ENCODE peak calls at places on chromosomes 1 and 21, in nine cellular contexts. E is putamen; Q is GM13977; X is NCI-H82; B is activated CD4-positive, alpha-beta T cell treated with anti-CD3 and anti-CD28 coated beads for 36 hours; R is substantia nigra; T is amygdala; S is AG10803; Y is activated CD8-positive, alpha-beta memory T cell treated with anti-CD3 and anti-CD28 coated beads for 4 hours. C is an unnamed sample.

GRCh38 chr1:61149010-61149860 is 66.9 kb downstream of the NFIA start:
- DNase-seq in E (no peak), Q (no peak), X (peak), B (no peak), R (no peak), T (no peak), S (no peak), Y (no peak), C (no peak)

GRCh38 chr1:43031316-43032203 is 72.9 kb upstream of the SLC2A1 start:
- DNase-seq in E (no peak), Q (no peak), X (no peak), B (no peak), R (no peak), T (no peak), S (no peak), Y (no peak), C (no peak)

GRCh38 chr1:24481098-24481497 is 21.5 kb upstream of the RCAN3 start:
- DNase-seq in E (no peak), Q (peak), X (no peak), B (peak), R (no peak), T (no peak), S (no peak), Y (no peak), C (no peak)

GRCh38 chr1:87278791-87279190 is 49.9 kb upstream of the LMO4 start:
- DNase-seq in E (no peak), Q (no peak), X (no peak), B (no peak), R (no peak), T (no peak), S (peak), Y (no peak), C (no peak)

GRCh38 chr1:103106426-103107321 is 1.6 kb downstream of the COL11A1 start:
- DNase-seq in E (no peak), Q (peak), X (peak), B (peak), R (peak), T (no peak), S (peak), Y (no peak), C (no peak)

GRCh38 chr1:1942753-1943656 is 23.9 kb upstream of the TMEM52 start:
- DNase-seq in E (no peak), Q (no peak), X (no peak), B (no peak), R (no peak), T (no peak), S (no peak), Y (no peak), C (no peak)

GRCh38 chr1:243731301-243731891 is 118.6 kb downstream of the AKT3 start:
- DNase-seq in E (peak), Q (no peak), X (no peak), B (no peak), R (peak), T (no peak), S (no peak), Y (no peak), C (no peak)

GRCh38 chr1:9440763-9441194 is 98.5 kb upstream of the SLC25A33 start:
- DNase-seq in E (no peak), Q (no peak), X (no peak), B (no peak), R (peak), T (no peak), S (no peak), Y (no peak), C (no peak)

GRCh38 chr1:169572184-169572583 is 14.1 kb downstream of the F5 start:
- DNase-seq in E (no peak), Q (no peak), X (no peak), B (no peak), R (no peak), T (no peak), S (peak), Y (no peak), C (no peak)

GRCh38 chr1:190475394-190476250 is 2.0 kb downstream of the BRINP3 start:
- DNase-seq in E (no peak), Q (no peak), X (no peak), B (no peak), R (no peak), T (no peak), S (no peak), Y (no peak), C (no peak)

GRCh38 chr1:93436496-93436895 is 11.4 kb upstream of the FNBP1L start:
- DNase-seq in E (no peak), Q (no peak), X (no peak), B (no peak), R (no peak), T (no peak), S (no peak), Y (no peak), C (no peak)

GRCh38 chr1:115428262-115428661 is 90.2 kb upstream of the NGF start:
- DNase-seq in E (no peak), Q (no peak), X (no peak), B (no peak), R (no peak), T (no peak), S (no peak), Y (no peak), C (no peak)

GRCh38 chr1:6384962-6385672 is 8.4 kb downstream of the ACOT7 start:
- DNase-seq in E (peak), Q (no peak), X (no peak), B (no peak), R (peak), T (peak), S (peak), Y (no peak), C (no peak)

GRCh38 chr1:54819195-54819536 is 18.0 kb upstream of the TTC22 start:
- DNase-seq in E (no peak), Q (no peak), X (no peak), B (no peak), R (no peak), T (no peak), S (no peak), Y (no peak), C (no peak)

GRCh38 chr1:32377541-32378220 is 15.3 kb downstream of the TSSK3 start:
- DNase-seq in E (no peak), Q (no peak), X (no peak), B (no peak), R (no peak), T (no peak), S (no peak), Y (no peak), C (no peak)

GRCh38 chr21:46100020-46100419 is 2.1 kb downstream of the COL6A2 start:
- DNase-seq in E (no peak), Q (no peak), X (no peak), B (no peak), R (no peak), T (no peak), S (no peak), Y (no peak), C (no peak)

GRCh38 chr1:226697151-226697575 is 41.9 kb downstream of the ITPKB start:
- DNase-seq in E (no peak), Q (no peak), X (no peak), B (no peak), R (no peak), T (no peak), S (peak), Y (no peak), C (no peak)

GRCh38 chr1:3590951-3591865 is 20.1 kb downstream of the MEGF6 start:
- DNase-seq in E (no peak), Q (no peak), X (no peak), B (no peak), R (no peak), T (no peak), S (no peak), Y (no peak), C (no peak)

GRCh38 chr1:16075337-16076002 is 2.0 kb upstream of the FAM131C start:
- DNase-seq in E (peak), Q (no peak), X (no peak), B (no peak), R (peak), T (peak), S (peak), Y (no peak), C (no peak)

GRCh38 chr21:33116669-33117267 is 46.8 kb downstream of the OLIG1 start:
- DNase-seq in E (no peak), Q (no peak), X (no peak), B (no peak), R (peak), T (no peak), S (no peak), Y (no peak), C (no peak)

C was measured in NCI-H1048.